ENCODE peak calls at places on chromosomes 1 and 21, in six cellular contexts. E is NCI-H1092; F is fibroblast of pulmonary artery; S is stimulated activated naive B cell treated with anti-CD40 and anti-IgM and Interleukin-4, amounts not matched to agents 10 μg/mL and 1 μg/mL and 100 μg/mL, for 72 hours; U is stromal cell of bone marrow; X is SK-N-SH. D is an unnamed sample.

GRCh38 chr1:224641030-224641429 is 24.9 kb downstream of the CNIH3 start:
- DNase-seq in E (no peak), F (no peak), S (no peak), U (no peak), X (no peak), D (peak)

GRCh38 chr1:226863446-226863845 is 7.0 kb upstream of the PSEN2 start:
- DNase-seq in E (no peak), F (peak), S (no peak), U (peak), X (no peak), D (no peak)

GRCh38 chr21:41836166-41837015 is 42.8 kb downstream of the PRDM15 start:
- DNase-seq in E (no peak), F (no peak), S (no peak), U (no peak), X (no peak), D (no peak)

GRCh38 chr1:94305704-94306103 is 68.3 kb upstream of the ARHGAP29 start:
- DNase-seq in E (no peak), F (no peak), S (no peak), U (peak), X (no peak), D (no peak)

GRCh38 chr1:228035844-228036243 is 29.0 kb downstream of the WNT3A start:
- DNase-seq in E (no peak), F (no peak), S (no peak), U (no peak), X (no peak), D (peak)

GRCh38 chr1:70034403-70034802 is 171.0 kb downstream of the LRRC40 start:
- DNase-seq in E (peak), F (peak), S (no peak), U (no peak), X (peak), D (peak)

GRCh38 chr21:15206514-15206913 is 141.7 kb upstream of the NRIP1 start:
- DNase-seq in E (no peak), F (no peak), S (no peak), U (no peak), X (no peak), D (no peak)

GRCh38 chr1:212498243-212498642 is 65.5 kb downstream of the NENF start:
- DNase-seq in E (no peak), F (peak), S (peak), U (peak), X (no peak), D (no peak)

GRCh38 chr1:72280714-72281113 is 1.6 kb downstream of the NEGR1 start:
- DNase-seq in E (no peak), F (no peak), S (no peak), U (no peak), X (no peak), D (peak)

GRCh38 chr1:75616436-75617433 is 5.8 kb upstream of the SLC44A5 start:
- DNase-seq in E (no peak), F (peak), S (no peak), U (no peak), X (no peak), D (peak)

GRCh38 chr1:178818416-178818815 is 52.5 kb downstream of the ANGPTL1 start:
- DNase-seq in E (no peak), F (peak), S (no peak), U (peak), X (no peak), D (no peak)

GRCh38 chr1:169595764-169596711 is 9.8 kb upstream of the F5 start:
- DNase-seq in E (no peak), F (peak), S (no peak), U (no peak), X (no peak), D (no peak)

D was measured in D341Med.